ENCODE peak calls at places on chromosomes 12 and 14, in nine cellular contexts. Y is G401; S is tibial nerve; A is NCI-H1436; G is retinal pigment epithelial cell; J is D341Med; M is uterus; L is psoas muscle; E is stimulated activated CD8-positive, alpha-beta memory T cell treated with anti-CD3 and anti-CD28 coated beads, Interleukin-2, amount 100 ng/mL, for 48 hours. U is an unnamed sample.

GRCh38 chr12:96882862-96883261 is 24.2 kb upstream of the NEDD1 start:
- DNase-seq in L (no peak), J (no peak), A (no peak), G (no peak), M (no peak), E (no peak), S (no peak), Y (no peak), U (no peak)

GRCh38 chr14:104561124-104561531 is 18.4 kb upstream of the C14orf180 start:
- DNase-seq in G (no peak), S (no peak), A (no peak), L (peak; percentile 4), M (no peak), E (no peak), J (no peak), Y (no peak), U (no peak)

GRCh38 chr12:54388214-54389138 is 3.9 kb upstream of the ZNF385A start:
- DNase-seq in S (no peak), E (no peak), J (no peak), Y (no peak), M (no peak), L (no peak), A (no peak), G (no peak), U (no peak)

GRCh38 chr14:105666420-105666819 is 140.0 kb downstream of the TMEM121 start:
- DNase-seq in M (no peak), A (no peak), Y (no peak), J (no peak), G (no peak), S (no peak), E (no peak), L (no peak), U (no peak)

GRCh38 chr14:72615511-72616121 is 278.3 kb downstream of the DPF3 start:
- DNase-seq in J (no peak), E (no peak), G (no peak), A (no peak), M (no peak), S (no peak), Y (peak; percentile 46), L (peak; percentile 44), U (no peak)

GRCh38 chr12:52032431-52032796 is 18.8 kb upstream of the NR4A1 start:
- DNase-seq in G (peak; percentile 54), Y (peak; percentile 85), E (no peak), S (peak; percentile 80), M (peak; percentile 78), J (no peak), L (peak; percentile 70), A (no peak), U (peak; percentile 84)

GRCh38 chr12:118136559-118137003 is 657 bp downstream of the PEBP1 start:
- DNase-seq in A (peak; percentile 3), Y (peak; percentile 66), S (no peak), G (no peak), J (peak; percentile 61), L (peak; percentile 49), M (peak; percentile 43), E (peak; percentile 17), U (peak; percentile 46)

GRCh38 chr12:70444903-70445302 is 78.8 kb downstream of the KCNMB4 start:
- DNase-seq in A (no peak), S (no peak), M (no peak), L (no peak), Y (no peak), J (no peak), E (no peak), G (no peak), U (no peak)

GRCh38 chr12:16606201-16606849 is 363 bp upstream of the LMO3 start:
- DNase-seq in L (no peak), M (peak; percentile 39), J (peak; percentile 62), S (no peak), G (peak; percentile 23), E (no peak), A (no peak), Y (no peak), U (no peak)

GRCh38 chr12:89469361-89469760 is 55.2 kb downstream of the GALNT4 start:
- DNase-seq in L (no peak), G (no peak), A (no peak), S (no peak), E (peak; percentile 2), Y (no peak), J (no peak), M (no peak), U (no peak)

GRCh38 chr12:93857279-93857894 is 180.2 kb downstream of the CRADD start:
- DNase-seq in L (no peak), J (no peak), E (no peak), S (no peak), A (no peak), M (peak; percentile 46), Y (no peak), G (no peak), U (no peak)

GRCh38 chr12:108616941-108617858 is 16.5 kb downstream of the SELPLG start:
- DNase-seq in M (no peak), Y (no peak), J (no peak), G (no peak), A (no peak), S (no peak), E (peak; percentile 79), L (no peak), U (no peak)

GRCh38 chr12:58425481-58426392 is 484.4 kb downstream of the ATP23 start:
- DNase-seq in G (peak; percentile 92), E (no peak), J (no peak), A (no peak), Y (no peak), L (no peak), M (no peak), S (no peak), U (peak; percentile 15)

GRCh38 chr14:49982082-49982481 is 89.2 kb downstream of the ARF6 start:
- DNase-seq in E (no peak), S (no peak), L (no peak), Y (no peak), G (no peak), M (no peak), A (no peak), J (no peak), U (no peak)

GRCh38 chr12:98939926-98940325 is 294.8 kb downstream of the APAF1 start:
- DNase-seq in E (no peak), J (no peak), S (no peak), Y (no peak), M (no peak), G (no peak), A (no peak), L (no peak), U (no peak)

GRCh38 chr12:99157946-99158345 is 489.6 kb upstream of the GARIN6 start:
- DNase-seq in E (no peak), Y (no peak), S (no peak), A (no peak), G (peak; percentile 10), L (no peak), J (no peak), M (no peak), U (no peak)

GRCh38 chr12:111841236-111841749 is 735 bp upstream of the MAPKAPK5 start:
- DNase-seq in A (no peak), M (no peak), E (no peak), G (no peak), L (no peak), J (peak; percentile 34), Y (no peak), S (no peak), U (no peak)

GRCh38 chr12:2944401-2945047 is 14.7 kb upstream of the TEAD4 start:
- DNase-seq in M (peak; percentile 57), S (no peak), A (peak; percentile 40), E (peak; percentile 43), L (peak; percentile 45), J (peak; percentile 77), Y (peak; percentile 91), G (no peak), U (peak; percentile 33)

GRCh38 chr12:47825239-47825639 is 5.5 kb upstream of the HDAC7 start:
- DNase-seq in L (peak; percentile 75), S (no peak), E (no peak), M (peak; percentile 87), J (no peak), Y (no peak), G (peak; percentile 74), A (no peak), U (no peak)

GRCh38 chr12:108854055-108854452 is 3.3 kb downstream of the SSH1 start:
- DNase-seq in L (no peak), J (no peak), M (peak; percentile 44), Y (peak; percentile 73), S (no peak), A (no peak), E (no peak), G (no peak), U (peak; percentile 26)

GRCh38 chr12:105831372-105831771 is 307.4 kb downstream of the NUAK1 start:
- DNase-seq in Y (no peak), M (no peak), S (no peak), E (no peak), G (no peak), L (no peak), A (no peak), J (no peak), U (no peak)

GRCh38 chr14:59336078-59336477 is 129.1 kb downstream of the GPR135 start:
- DNase-seq in J (no peak), L (no peak), E (no peak), A (no peak), S (no peak), Y (no peak), M (no peak), G (no peak), U (no peak)

GRCh38 chr14:50756300-50756699 is 74.7 kb downstream of the NIN start:
- DNase-seq in E (no peak), G (no peak), S (no peak), Y (no peak), A (no peak), L (no peak), J (no peak), M (no peak), U (no peak)

GRCh38 chr12:109247831-109248654 is 61.0 kb downstream of the FOXN4 start:
- DNase-seq in M (no peak), J (no peak), E (no peak), L (no peak), G (no peak), Y (no peak), A (no peak), S (no peak), U (peak; percentile 64)

GRCh38 chr12:1007994-1008393 is 17.0 kb downstream of the ERC1 start:
- DNase-seq in A (no peak), G (no peak), E (no peak), J (no peak), S (no peak), L (no peak), M (no peak), Y (no peak), U (no peak)

GRCh38 chr12:101110856-101111255 is 99.2 kb downstream of the SLC5A8 start:
- DNase-seq in Y (no peak), G (no peak), L (no peak), J (no peak), S (no peak), A (no peak), M (no peak), E (no peak), U (no peak)

GRCh38 chr14:77124345-77125274 is 17.0 kb downstream of the ZDHHC22 start:
- DNase-seq in E (peak; percentile 43), A (no peak), M (peak; percentile 46), Y (peak; percentile 55), G (no peak), S (peak; percentile 38), J (peak; percentile 91), L (peak; percentile 62), U (peak; percentile 16)

GRCh38 chr14:97253756-97254155 is 456.6 kb downstream of the VRK1 start:
- DNase-seq in L (no peak), A (no peak), S (no peak), E (no peak), J (no peak), G (no peak), Y (no peak), M (no peak), U (no peak)